ENCODE peak calls at places on chromosomes 1 and 21, in ten cellular contexts. M, A, E, I, F, Y, J, D, H and W are unnamed samples.

GRCh38 chr1:247487057-247487456 is 29.2 kb upstream of the OR2B11 start:
- DNase-seq in M (peak), A (peak), E (peak), I (no peak), F (peak), Y (no peak), J (no peak), D (no peak), H (peak), W (peak)

GRCh38 chr1:221858758-221859157 is 116.9 kb upstream of the DUSP10 start:
- DNase-seq in M (peak), A (no peak), E (no peak), I (no peak), F (no peak), Y (no peak), J (no peak), D (no peak), H (peak), W (no peak)

GRCh38 chr1:9128520-9129371 is at the start of gene GPR157:
- DNase-seq in M (peak), A (peak), E (peak), I (peak), F (peak), Y (no peak), J (peak), D (peak), H (peak), W (peak)

GRCh38 chr1:212930986-212931678 is 19.2 kb upstream of the VASH2 start:
- DNase-seq in M (no peak), A (no peak), E (no peak), I (no peak), F (no peak), Y (no peak), J (no peak), D (no peak), H (no peak), W (no peak)

GRCh38 chr1:219171192-219171935 is 2.3 kb upstream of the LYPLAL1 start:
- DNase-seq in M (peak), A (no peak), E (no peak), I (no peak), F (no peak), Y (no peak), J (no peak), D (no peak), H (peak), W (no peak)

GRCh38 chr1:2496087-2496622 is 20.1 kb downstream of the PLCH2 start:
- DNase-seq in M (no peak), A (peak), E (peak), I (no peak), F (peak), Y (no peak), J (no peak), D (no peak), H (no peak), W (peak)

GRCh38 chr1:22107126-22107525 is 35.8 kb downstream of the WNT4 start:
- DNase-seq in M (no peak), A (no peak), E (no peak), I (no peak), F (no peak), Y (no peak), J (no peak), D (no peak), H (peak), W (no peak)

GRCh38 chr1:180863158-180863775 is 49.4 kb upstream of the KIAA1614 start:
- DNase-seq in M (peak), A (peak), E (peak), I (no peak), F (peak), Y (peak), J (no peak), D (no peak), H (peak), W (peak)

GRCh38 chr1:158037876-158038359 is 44.5 kb downstream of the KIRREL1 start:
- DNase-seq in M (peak), A (no peak), E (no peak), I (no peak), F (no peak), Y (peak), J (no peak), D (peak), H (peak), W (no peak)

GRCh38 chr1:99764439-99764838 is 2.0 kb downstream of the FRRS1 start:
- DNase-seq in M (no peak), A (no peak), E (no peak), I (no peak), F (no peak), Y (no peak), J (no peak), D (no peak), H (no peak), W (no peak)

GRCh38 chr1:211331011-211331709 is 4.5 kb downstream of the TRAF5 start:
- DNase-seq in M (no peak), A (no peak), E (no peak), I (no peak), F (no peak), Y (no peak), J (no peak), D (no peak), H (peak), W (no peak)

GRCh38 chr21:38363684-38364083 is 106.9 kb downstream of the KCNJ15 start:
- DNase-seq in M (no peak), A (no peak), E (no peak), I (no peak), F (no peak), Y (no peak), J (no peak), D (no peak), H (no peak), W (no peak)

GRCh38 chr21:28734522-28735175 is 258.0 kb downstream of the LTN1 start:
- DNase-seq in M (no peak), A (no peak), E (no peak), I (no peak), F (no peak), Y (no peak), J (no peak), D (no peak), H (peak), W (no peak)

GRCh38 chr1:87612966-87613365 is 284.3 kb downstream of the LMO4 start:
- DNase-seq in M (no peak), A (no peak), E (no peak), I (no peak), F (no peak), Y (no peak), J (no peak), D (no peak), H (no peak), W (no peak)

GRCh38 chr1:18926315-18927081 is 24.1 kb upstream of the ALDH4A1 start:
- DNase-seq in M (peak), A (no peak), E (peak), I (peak), F (peak), Y (peak), J (peak), D (peak), H (peak), W (peak)

GRCh38 chr21:25002676-25003075 is 604.6 kb downstream of the MRPL39 start:
- DNase-seq in M (no peak), A (no peak), E (no peak), I (no peak), F (no peak), Y (no peak), J (no peak), D (no peak), H (no peak), W (no peak)

GRCh38 chr1:155326659-155327058 is 6.0 kb downstream of the RUSC1 start:
- DNase-seq in M (no peak), A (no peak), E (no peak), I (peak), F (no peak), Y (no peak), J (peak), D (no peak), H (no peak), W (no peak)

GRCh38 chr1:96472471-96472870 is 249.1 kb upstream of the PTBP2 start:
- DNase-seq in M (peak), A (no peak), E (no peak), I (no peak), F (no peak), Y (no peak), J (no peak), D (no peak), H (peak), W (no peak)

GRCh38 chr1:117572546-117572945 is 33.3 kb upstream of the TENT5C start:
- DNase-seq in M (no peak), A (no peak), E (peak), I (no peak), F (peak), Y (no peak), J (peak), D (no peak), H (no peak), W (peak)

GRCh38 chr1:231190456-231190855 is 28.6 kb downstream of the TRIM67 start:
- DNase-seq in M (no peak), A (no peak), E (no peak), I (no peak), F (no peak), Y (no peak), J (no peak), D (no peak), H (no peak), W (no peak)

GRCh38 chr1:40182956-40183710 is 21.9 kb downstream of the RLF start:
- DNase-seq in M (peak), A (peak), E (peak), I (no peak), F (no peak), Y (no peak), J (no peak), D (no peak), H (peak), W (no peak)

GRCh38 chr1:174875306-174875705 is 124.4 kb upstream of the CACYBP start:
- DNase-seq in M (no peak), A (peak), E (no peak), I (no peak), F (no peak), Y (no peak), J (no peak), D (no peak), H (no peak), W (peak)

GRCh38 chr1:107538502-107538901 is 397.7 kb downstream of the NTNG1 start:
- DNase-seq in M (no peak), A (peak), E (no peak), I (no peak), F (no peak), Y (no peak), J (no peak), D (no peak), H (no peak), W (no peak)

GRCh38 chr1:85894651-85895050 is 186.4 kb upstream of the ZNHIT6 start:
- DNase-seq in M (peak), A (peak), E (peak), I (no peak), F (no peak), Y (no peak), J (no peak), D (no peak), H (peak), W (no peak)

GRCh38 chr1:100736766-100737165 is 17.2 kb downstream of the VCAM1 start:
- DNase-seq in M (peak), A (no peak), E (no peak), I (no peak), F (no peak), Y (peak), J (no peak), D (no peak), H (peak), W (no peak)

GRCh38 chr1:197778326-197778922 is 3.1 kb upstream of the DENND1B start:
- DNase-seq in M (no peak), A (no peak), E (no peak), I (no peak), F (no peak), Y (no peak), J (no peak), D (no peak), H (no peak), W (no peak)

GRCh38 chr1:117664314-117664713 is 58.5 kb downstream of the TENT5C start:
- DNase-seq in M (no peak), A (no peak), E (no peak), I (no peak), F (peak), Y (no peak), J (no peak), D (no peak), H (no peak), W (no peak)

GRCh38 chr1:224219011-224219611 is 36.1 kb downstream of the DEGS1 start:
- DNase-seq in M (no peak), A (no peak), E (no peak), I (no peak), F (no peak), Y (no peak), J (no peak), D (no peak), H (no peak), W (no peak)
- H3K4me3 ChIP-seq in M (no peak), A (no peak), E (no peak), I (no peak), F (no peak), Y (no peak), J (no peak), D (no peak), H (no peak), W (no peak)

DNA sequence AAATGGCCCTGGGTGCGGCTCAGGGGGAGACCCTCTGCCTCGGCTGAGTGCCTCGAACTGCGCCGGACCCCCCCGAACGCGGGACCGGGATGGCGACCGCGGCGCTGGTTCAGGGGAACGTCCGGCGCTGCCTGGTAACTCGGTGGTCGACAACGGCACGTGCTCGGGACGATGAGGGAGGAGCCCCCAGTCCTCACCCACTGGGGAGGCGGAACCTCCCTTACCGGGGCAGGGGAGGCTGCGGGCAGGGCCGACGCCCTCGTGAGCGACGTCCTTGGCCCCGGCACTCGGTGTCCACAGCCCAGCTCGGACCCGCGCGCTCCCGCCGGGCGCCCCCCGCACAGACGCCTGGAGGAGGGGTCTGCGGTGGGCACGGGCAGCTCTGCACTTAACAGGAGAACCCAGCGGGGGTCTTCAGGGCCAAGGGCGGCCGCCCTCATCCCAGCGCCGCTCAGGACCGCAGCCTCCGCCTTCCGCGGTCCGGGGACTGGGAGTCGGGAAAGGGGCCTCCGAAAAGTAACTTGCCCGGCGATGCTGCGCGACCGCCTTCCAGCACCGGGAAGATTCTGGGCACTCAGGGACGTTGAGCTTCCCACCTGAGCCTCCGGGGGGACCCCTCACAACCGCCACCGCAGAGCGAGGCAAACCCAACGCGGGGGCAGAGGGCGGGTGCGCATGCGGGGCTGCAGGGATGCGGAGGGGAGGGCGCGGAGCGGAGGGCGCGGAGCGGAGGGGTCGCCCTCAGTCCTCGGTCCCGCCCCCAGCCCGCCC is 1.7 kb downstream of the HES4 start:
- DNase-seq in M (no peak), A (peak), E (no peak), I (peak), F (no peak), Y (no peak), J (no peak), D (no peak), H (no peak), W (no peak)
- H3K4me3 ChIP-seq in M (peak), A (peak), E (no peak), I (peak), F (no peak), Y (no peak), J (no peak), D (peak), H (peak), W (no peak)

DNA sequence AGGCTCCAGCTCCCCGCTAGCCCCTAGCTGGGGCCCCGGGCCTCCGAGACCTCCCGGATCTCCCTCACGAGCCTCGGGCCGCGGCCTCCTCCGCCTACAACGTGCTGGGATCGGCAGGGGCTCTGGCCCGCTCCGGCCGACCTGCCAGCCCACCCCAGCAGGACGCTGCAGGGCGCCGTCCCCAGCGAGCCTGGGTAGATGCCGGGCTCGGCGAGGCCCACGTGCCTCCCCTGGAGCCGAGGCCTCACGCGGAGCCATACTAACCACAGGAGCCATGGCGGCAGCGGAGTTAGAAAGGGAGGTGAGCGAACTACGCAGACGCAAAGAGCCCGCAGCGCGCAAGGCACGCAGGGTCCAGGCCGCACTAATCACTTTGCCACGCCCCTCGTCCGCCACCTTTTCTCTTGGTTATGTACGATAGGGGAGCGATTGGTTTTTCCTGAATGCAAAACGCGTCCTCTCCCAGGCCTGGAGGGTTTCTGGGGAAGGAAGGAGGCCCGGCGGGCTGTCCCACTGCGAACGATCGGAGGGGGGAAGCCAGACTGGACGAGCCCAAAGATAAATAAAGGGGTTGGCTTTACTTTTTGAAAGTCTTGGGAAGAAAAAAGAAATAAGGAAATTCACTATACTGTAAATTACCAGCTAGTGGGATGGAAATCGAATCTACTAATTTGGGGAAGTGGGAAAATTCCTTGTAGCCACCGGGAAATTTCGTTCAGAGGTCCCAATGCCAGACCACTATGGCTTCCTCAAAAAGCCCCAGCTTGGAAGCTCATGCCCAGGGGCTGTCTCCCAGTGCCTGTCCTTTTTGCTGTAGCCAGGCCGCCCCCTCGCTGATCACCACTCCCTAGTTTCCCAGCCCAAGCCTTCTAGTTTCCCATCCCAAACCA is at the start of gene RPL22:
- DNase-seq in M (peak), A (peak), E (peak), I (peak), F (peak), Y (peak), J (peak), D (peak), H (peak), W (peak)
- H3K4me3 ChIP-seq in M (peak), A (peak), E (peak), I (peak), F (peak), Y (peak), J (peak), D (peak), H (peak), W (peak)

GRCh38 chr1:112718691-112719418 is 3.7 kb upstream of the PPM1J start:
- DNase-seq in M (peak), A (peak), E (peak), I (peak), F (peak), Y (no peak), J (peak), D (peak), H (peak), W (peak)

GRCh38 chr1:112719706-112720105 is 4.6 kb upstream of the PPM1J start:
- DNase-seq in M (no peak), A (no peak), E (no peak), I (peak), F (no peak), Y (no peak), J (no peak), D (no peak), H (no peak), W (no peak)

GRCh38 chr1:112721966-112722524 is 6.9 kb upstream of the PPM1J start:
- DNase-seq in M (no peak), A (no peak), E (no peak), I (peak), F (no peak), Y (no peak), J (no peak), D (no peak), H (no peak), W (no peak)

GRCh38 chr1:112723511-112723839 is 8.3 kb upstream of the PPM1J start:
- DNase-seq in M (no peak), A (no peak), E (no peak), I (no peak), F (no peak), Y (no peak), J (no peak), D (no peak), H (no peak), W (no peak)

GRCh38 chr1:112722601-112723510 is 7.7 kb upstream of the PPM1J start:
- DNase-seq in M (peak), A (peak), E (no peak), I (peak), F (no peak), Y (no peak), J (no peak), D (no peak), H (peak), W (no peak)
- H3K4me3 ChIP-seq in M (no peak), A (peak), E (no peak), I (no peak), F (no peak), Y (no peak), J (no peak), D (peak), H (no peak), W (peak)